ENCODE peak calls at places on chromosomes 12 and 14, in four cellular contexts. M is activated CD4-positive, alpha-beta T cell treated with anti-CD3 and anti-CD28 coated beads, Interleukin-2, amount 50 U/mL, for 24 hours; P is astrocyte; W is stimulated activated CD4-positive, alpha-beta T cell treated with anti-CD3 and anti-CD28 coated beads, Interleukin-15, amount 100 ng/mL, for 24 hours. I is an unnamed sample.

GRCh38 chr12:54051916-54052744 is 1.5 kb upstream of the HOXC4 start:
- DNase-seq in M (no peak), P (no peak), W (no peak), I (no peak)

GRCh38 chr12:95784286-95784685 is 6.3 kb downstream of the NTN4 start:
- DNase-seq in M (no peak), P (no peak), W (no peak), I (no peak)

GRCh38 chr12:52147367-52147972 is 44.3 kb downstream of the KRT80 start:
- DNase-seq in M (no peak), P (peak; percentile 98), W (no peak), I (peak; percentile 81)

GRCh38 chr12:123061806-123062205 is 81.3 kb downstream of the ARL6IP4 start:
- DNase-seq in M (no peak), P (no peak), W (no peak), I (no peak)

GRCh38 chr14:105865904-105866840 is 339.8 kb downstream of the TMEM121 start:
- DNase-seq in M (no peak), P (no peak), W (no peak), I (no peak)

GRCh38 chr12:110543252-110543959 is 39.7 kb downstream of the PPTC7 start:
- DNase-seq in M (no peak), P (peak; percentile 85), W (no peak), I (no peak)

GRCh38 chr12:53543539-53543938 is 36.3 kb upstream of the NPFF start:
- DNase-seq in M (peak; percentile 43), P (peak; percentile 49), W (peak; percentile 63), I (no peak)

GRCh38 chr14:91354979-91355685 is 62.5 kb downstream of the CCDC88C start:
- DNase-seq in M (no peak), P (no peak), W (peak; percentile 67), I (no peak)

GRCh38 chr14:51104467-51104866 is 9.6 kb upstream of the TRIM9 start:
- DNase-seq in M (no peak), P (no peak), W (no peak), I (no peak)

I was measured in GOT3.